ENCODE peak calls at places on chromosomes 7 and 10, in five cellular contexts. I is cardiac fibroblast, F is RWPE1, V is fibroblast of pulmonary artery, M is ovary. X is an unnamed sample.

GRCh38 chr10:66925896-66926719 is at the start of gene LRRTM3:
- DNase-seq in I (peak; percentile 87), F (peak; percentile 66), V (peak; percentile 80), M (peak; percentile 51), X (peak; percentile 69)

GRCh38 chr7:131652194-131652593 is 95.8 kb upstream of the PODXL start:
- DNase-seq in I (no peak), F (no peak), V (no peak), M (no peak), X (no peak)

GRCh38 chr10:132526676-132527075 is 10.9 kb upstream of the INPP5A start:
- DNase-seq in I (peak; percentile 59), F (no peak), V (peak; percentile 49), M (no peak), X (no peak)

GRCh38 chr7:104976966-104977636 is 36.9 kb upstream of the KMT2E start:
- DNase-seq in I (no peak), F (no peak), V (no peak), M (no peak), X (no peak)

GRCh38 chr7:137328389-137329120 is 15.0 kb downstream of the PTN start:
- DNase-seq in I (peak; percentile 15), F (no peak), V (peak; percentile 35), M (no peak), X (no peak)

GRCh38 chr10:34397324-34397723 is 417.8 kb downstream of the PARD3 start:
- DNase-seq in I (peak; percentile 74), F (no peak), V (peak; percentile 76), M (no peak), X (no peak)

GRCh38 chr10:49177391-49178355 is 10.5 kb downstream of the TMEM273 start:
- DNase-seq in I (peak; percentile 92), F (peak; percentile 60), V (peak; percentile 78), M (no peak), X (peak; percentile 87)

GRCh38 chr10:91901784-91902677 is 7.3 kb downstream of the FGFBP3 start:
- DNase-seq in I (peak; percentile 96), F (peak; percentile 82), V (peak; percentile 97), M (peak; percentile 38), X (no peak)

GRCh38 chr10:110512461-110513187 is 14.9 kb downstream of the DUSP5 start:
- DNase-seq in I (peak; percentile 94), F (peak; percentile 87), V (peak; percentile 83), M (no peak), X (no peak)

GRCh38 chr7:157643525-157643970 is 306.7 kb downstream of the DNAJB6 start:
- DNase-seq in I (no peak), F (no peak), V (no peak), M (no peak), X (no peak)

GRCh38 chr10:83410570-83410969 is 728.7 kb upstream of the GHITM start:
- DNase-seq in I (no peak), F (no peak), V (no peak), M (no peak), X (no peak)

GRCh38 chr7:27739301-27739913 is 555 bp upstream of the TAX1BP1 start:
- DNase-seq in I (no peak), F (no peak), V (no peak), M (no peak), X (peak; percentile 21)

GRCh38 chr10:109454691-109455090 is 468.6 kb downstream of the XPNPEP1 start:
- DNase-seq in I (no peak), F (no peak), V (no peak), M (no peak), X (no peak)

GRCh38 chr10:109450702-109451101 is 472.6 kb downstream of the XPNPEP1 start:
- DNase-seq in I (no peak), F (no peak), V (no peak), M (no peak), X (no peak)

GRCh38 chr10:109456566-109457361 is 466.5 kb downstream of the XPNPEP1 start:
- DNase-seq in I (no peak), F (no peak), V (no peak), M (no peak), X (no peak)

DNA sequence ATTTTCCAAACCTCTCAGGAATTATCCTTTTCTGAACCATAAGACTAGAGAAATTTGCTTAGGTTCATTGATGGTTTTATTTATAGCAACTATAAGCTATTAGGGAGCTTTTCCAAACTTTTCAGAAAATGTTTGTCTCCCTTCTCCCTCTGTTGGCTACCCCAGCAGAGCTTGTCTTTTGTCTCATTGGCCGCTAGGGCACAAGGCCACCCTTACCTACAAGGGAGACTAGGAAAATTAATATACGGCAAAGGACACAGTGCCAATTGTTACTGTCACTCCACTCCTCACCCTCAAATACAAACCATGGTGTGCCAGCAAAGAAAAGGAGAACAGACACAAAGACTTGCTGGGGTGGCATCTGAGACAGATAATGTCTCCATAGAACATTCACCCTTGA is 471.4 kb downstream of the XPNPEP1 start:
- DNase-seq in I (no peak), F (no peak), V (no peak), M (no peak), X (no peak)
- TF ChIP-seq CTCF in I (no peak), F (no peak), V (no peak), M (no peak), X (no peak)

DNA sequence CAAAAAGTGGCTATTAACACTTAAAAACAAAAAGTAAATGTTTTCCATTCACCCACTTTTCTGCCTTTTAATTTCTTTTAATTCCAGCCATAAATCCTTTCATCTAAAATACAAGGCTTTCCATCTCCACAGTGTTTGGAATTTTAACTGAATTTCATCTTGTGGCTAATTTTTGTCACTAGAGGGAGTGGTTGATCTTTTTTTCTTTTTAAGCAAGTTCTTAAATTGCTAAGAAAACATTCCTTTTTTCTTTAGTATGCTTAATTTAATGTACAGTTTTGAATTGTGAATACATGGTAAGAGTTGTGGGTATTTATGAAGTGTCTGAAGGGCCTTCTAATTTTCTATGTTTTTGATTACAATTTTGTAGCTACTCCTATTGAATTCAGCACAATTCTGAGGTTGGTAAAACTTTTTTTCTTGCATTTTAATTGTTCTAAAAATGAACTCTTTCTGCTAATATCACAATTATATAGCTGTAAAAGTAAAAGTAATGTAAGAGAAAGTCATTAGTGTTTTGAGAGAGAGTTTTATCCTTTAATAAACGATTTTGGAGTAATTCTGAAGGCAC is 54.9 kb upstream of the ANK3 start:
- DNase-seq in I (peak; percentile 76), F (no peak), V (peak; percentile 76), M (no peak), X (no peak)
- TF ChIP-seq CTCF in I (peak; percentile 50), F (peak; percentile 69), V (peak; percentile 65), M (peak; percentile 28), X (no peak)

GRCh38 chr7:45176886-45177731 is 19.5 kb downstream of the RAMP3 start:
- DNase-seq in I (no peak), F (no peak), V (no peak), M (no peak), X (no peak)

GRCh38 chr7:45179666-45180065 is 22.1 kb downstream of the RAMP3 start:
- DNase-seq in I (no peak), F (no peak), V (no peak), M (no peak), X (no peak)

GRCh38 chr7:45180084-45180986 is 22.7 kb downstream of the RAMP3 start:
- DNase-seq in I (no peak), F (no peak), V (no peak), M (no peak), X (no peak)

GRCh38 chr7:45177801-45178200 is 20.2 kb downstream of the RAMP3 start:
- DNase-seq in I (no peak), F (no peak), V (no peak), M (no peak), X (no peak)

DNA sequence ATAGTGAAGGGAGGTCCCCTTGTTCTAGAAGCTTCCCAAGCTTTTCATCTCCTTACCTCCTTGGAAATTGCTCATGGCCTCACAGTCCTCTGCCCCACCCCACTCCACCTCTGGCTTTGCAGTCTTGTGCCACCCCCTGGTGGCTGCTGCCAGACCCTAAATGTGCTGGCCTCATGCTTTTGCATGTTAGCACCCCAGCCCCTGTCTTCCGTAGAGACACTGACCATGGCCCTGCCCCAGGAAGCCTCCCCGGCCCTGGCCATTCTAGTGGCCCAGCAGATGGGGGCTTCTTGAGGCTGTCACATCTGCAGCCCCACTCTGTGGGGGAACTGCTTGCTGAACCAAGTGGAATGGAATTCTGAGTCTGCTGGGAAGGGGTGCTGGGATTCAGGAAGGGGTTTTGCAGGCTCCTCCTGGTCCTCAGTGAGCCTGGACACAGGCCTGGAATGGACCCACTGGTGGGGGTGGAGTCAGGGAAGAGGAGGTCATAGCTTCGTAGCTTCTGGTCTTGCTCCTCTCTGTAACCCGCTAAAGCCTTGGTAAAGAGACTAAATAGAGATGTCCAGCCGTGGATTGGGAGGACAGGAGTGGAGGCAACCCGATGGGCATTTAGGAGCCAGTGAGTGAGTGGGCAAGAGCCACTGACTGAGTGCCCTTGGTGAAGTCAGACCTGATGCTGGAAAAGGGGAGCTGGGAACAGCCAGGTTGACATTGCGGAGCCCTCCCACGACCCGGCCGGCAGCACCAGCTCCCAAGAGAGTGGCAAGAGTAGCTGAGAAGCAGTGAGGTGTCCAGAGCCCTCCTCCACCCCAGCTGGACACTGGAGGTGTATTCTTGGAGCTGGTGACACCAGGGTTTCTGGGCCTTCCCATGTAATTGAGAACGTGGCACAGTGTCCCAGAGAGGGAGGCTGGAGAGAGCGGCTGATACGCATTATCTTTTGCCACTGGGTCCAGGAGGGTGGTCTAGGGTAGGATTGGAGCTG is 20.9 kb downstream of the RAMP3 start:
- DNase-seq in I (no peak), F (no peak), V (no peak), M (no peak), X (no peak)
- TF ChIP-seq CTCF in I (no peak), F (no peak), V (no peak), M (no peak), X (peak; percentile 1)

GRCh38 chr7:113440173-113440572 is 321.8 kb upstream of the SMIM30 start:
- DNase-seq in I (no peak), F (no peak), V (no peak), M (no peak), X (no peak)

GRCh38 chr7:113444281-113444680 is 325.9 kb upstream of the SMIM30 start:
- DNase-seq in I (peak; percentile 3), F (no peak), V (no peak), M (no peak), X (no peak)
- TF ChIP-seq CTCF in I (no peak), F (no peak), V (no peak), M (no peak), X (no peak)

X was measured in GM10248.